ENCODE peak calls at places on chromosomes 5 and 9, in five cellular contexts. F is Caco-2; Z is ELR; K is fibroblast of the aortic adventitia; D is activated CD8-positive, alpha-beta memory T cell treated with anti-CD3 and anti-CD28 coated beads for 48 hours. X is an unnamed sample.

GRCh38 chr9:130984476-130984875 is 24.5 kb upstream of the LAMC3 start:
- DNase-seq in K (no peak), Z (no peak), D (no peak), F (no peak), X (no peak)

GRCh38 chr5:124738751-124739559 is 7.5 kb downstream of the ZNF608 start:
- DNase-seq in D (no peak), K (no peak), F (peak; percentile 69), Z (no peak), X (no peak)

GRCh38 chr5:93378073-93378472 is 202.9 kb downstream of the NR2F1-AS1 start:
- DNase-seq in D (no peak), K (no peak), F (no peak), Z (peak; percentile 76), X (no peak)

GRCh38 chr5:36606437-36607113 is at the start of gene SLC1A3:
- DNase-seq in Z (peak; percentile 85), D (peak; percentile 13), F (peak; percentile 87), K (peak; percentile 58), X (no peak)

GRCh38 chr5:28896949-28897348 is 1858.6 kb upstream of the CDH9 start:
- DNase-seq in F (no peak), Z (no peak), D (no peak), K (no peak), X (no peak)

GRCh38 chr5:123813251-123813650 is 301.3 kb downstream of the CSNK1G3 start:
- DNase-seq in F (no peak), D (no peak), Z (peak; percentile 18), K (no peak), X (no peak)

GRCh38 chr9:118515947-118516346 is 811.7 kb downstream of the TLR4 start:
- DNase-seq in Z (no peak), D (no peak), F (no peak), K (no peak), X (no peak)

GRCh38 chr9:34493972-34494535 is 28.7 kb downstream of the ENHO start:
- DNase-seq in D (no peak), F (peak; percentile 62), K (peak; percentile 63), Z (peak; percentile 58), X (peak; percentile 32)

GRCh38 chr5:91126888-91127287 is 256.2 kb downstream of the ARRDC3 start:
- DNase-seq in K (no peak), Z (no peak), F (no peak), D (no peak), X (no peak)

GRCh38 chr5:129963359-129963758 is 59.1 kb downstream of the CHSY3 start:
- DNase-seq in F (no peak), Z (peak; percentile 4), K (peak; percentile 77), D (no peak), X (no peak)

GRCh38 chr9:73081979-73082657 is 69.5 kb upstream of the ANXA1 start:
- DNase-seq in K (peak; percentile 76), D (no peak), F (no peak), Z (peak; percentile 54), X (peak; percentile 25)

GRCh38 chr9:112841261-112841660 is 49.4 kb downstream of the SLC46A2 start:
- DNase-seq in D (no peak), Z (no peak), K (no peak), F (no peak), X (no peak)

GRCh38 chr9:109224751-109225150 is 57.7 kb upstream of the FRRS1L start:
- DNase-seq in D (no peak), K (no peak), F (no peak), Z (no peak), X (no peak)

GRCh38 chr9:130975156-130975555 is 33.8 kb upstream of the LAMC3 start:
- DNase-seq in F (no peak), Z (no peak), D (no peak), K (no peak), X (no peak)

GRCh38 chr9:16060457-16061129 is 507.8 kb downstream of the CCDC171 start:
- DNase-seq in D (no peak), Z (no peak), K (no peak), F (no peak), X (no peak)

GRCh38 chr9:2709645-2710101 is 7.6 kb upstream of the KCNV2 start:
- DNase-seq in Z (no peak), K (no peak), D (no peak), F (no peak), X (no peak)

GRCh38 chr5:73229271-73229670 is 56.3 kb downstream of the TMEM174 start:
- DNase-seq in K (peak; percentile 72), Z (peak; percentile 24), D (no peak), F (no peak), X (no peak)

GRCh38 chr9:87498816-87499454 is 1.3 kb downstream of the DAPK1 start:
- DNase-seq in Z (no peak), D (no peak), F (no peak), K (no peak), X (no peak)

GRCh38 chr9:78121488-78121887 is 89.9 kb upstream of the GNAQ start:
- DNase-seq in Z (peak; percentile 72), D (no peak), K (peak; percentile 76), F (no peak), X (no peak)

GRCh38 chr5:151571270-151572173 is 19.6 kb downstream of the FAT2 start:
- DNase-seq in Z (no peak), K (no peak), D (no peak), F (no peak), X (no peak)

GRCh38 chr5:110441035-110441434 is 285.4 kb downstream of the TMEM232 start:
- DNase-seq in K (peak; percentile 48), F (no peak), D (no peak), Z (peak; percentile 50), X (peak; percentile 1)

GRCh38 chr9:129875687-129876395 is 40.6 kb downstream of the USP20 start:
- DNase-seq in K (no peak), D (no peak), Z (no peak), F (no peak), X (no peak)

GRCh38 chr9:90860826-90861225 is 59.2 kb downstream of the SYK start:
- DNase-seq in D (no peak), K (no peak), Z (no peak), F (no peak), X (no peak)

GRCh38 chr5:26553079-26553478 is 485.3 kb downstream of the CDH9 start:
- DNase-seq in F (no peak), K (no peak), D (no peak), Z (peak; percentile 21), X (no peak)

GRCh38 chr9:132587484-132587858 is 5.1 kb downstream of the BARHL1 start:
- DNase-seq in Z (no peak), K (no peak), D (no peak), F (no peak), X (no peak)

GRCh38 chr5:148932355-148932935 is 106.0 kb downstream of the ADRB2 start:
- DNase-seq in D (no peak), K (no peak), F (no peak), Z (no peak), X (no peak)